ENCODE peak calls at places on chromosome 22, in six cellular contexts. One of them, this sample, is unnamed.

GRCh38 chr22:30392661-30393321 is 4.0 kb upstream of the SEC14L2 start:
- DNase-seq in germinal center: peak
- DNase-seq in midbrain: peak
- DNase-seq in HL-60: peak
- DNase-seq in ovary: no peak
- DNase-seq in uterus: no peak
- DNase-seq in this sample: no peak

GRCh38 chr22:45475876-45476514 is 26.7 kb upstream of the FBLN1 start:
- DNase-seq in germinal center: no peak
- DNase-seq in midbrain: no peak
- DNase-seq in HL-60: no peak
- DNase-seq in ovary: no peak
- DNase-seq in uterus: no peak
- DNase-seq in this sample: no peak

GRCh38 chr22:19955241-19956128 is 13.9 kb upstream of the TXNRD2 start:
- DNase-seq in germinal center: no peak
- DNase-seq in midbrain: no peak
- DNase-seq in HL-60: no peak
- DNase-seq in ovary: no peak
- DNase-seq in uterus: no peak
- DNase-seq in this sample: no peak

GRCh38 chr22:50550395-50550794 is 4.7 kb downstream of the KLHDC7B start:
- DNase-seq in germinal center: peak
- DNase-seq in midbrain: no peak
- DNase-seq in HL-60: no peak
- DNase-seq in ovary: no peak
- DNase-seq in uterus: no peak
- DNase-seq in this sample: no peak

GRCh38 chr22:17896552-17896951 is 122.3 kb upstream of the BID start:
- DNase-seq in germinal center: no peak
- DNase-seq in midbrain: peak
- DNase-seq in HL-60: no peak
- DNase-seq in ovary: no peak
- DNase-seq in uterus: no peak
- DNase-seq in this sample: no peak

GRCh38 chr22:42385691-42386090 is 46.5 kb downstream of the NFAM1 start:
- DNase-seq in germinal center: no peak
- DNase-seq in midbrain: peak
- DNase-seq in HL-60: no peak
- DNase-seq in ovary: no peak
- DNase-seq in uterus: no peak
- DNase-seq in this sample: no peak

GRCh38 chr22:24834845-24835570 is 29.0 kb downstream of the SGSM1 start:
- DNase-seq in germinal center: no peak
- DNase-seq in midbrain: no peak
- DNase-seq in HL-60: peak
- DNase-seq in ovary: no peak
- DNase-seq in uterus: no peak
- DNase-seq in this sample: peak

GRCh38 chr22:28032896-28033295 is 113.8 kb upstream of the PITPNB start:
- DNase-seq in germinal center: no peak
- DNase-seq in midbrain: no peak
- DNase-seq in HL-60: no peak
- DNase-seq in ovary: no peak
- DNase-seq in uterus: no peak
- DNase-seq in this sample: no peak

GRCh38 chr22:46606886-46607285 is 13.3 kb upstream of the GRAMD4 start:
- DNase-seq in germinal center: no peak
- DNase-seq in midbrain: no peak
- DNase-seq in HL-60: no peak
- DNase-seq in ovary: no peak
- DNase-seq in uterus: no peak
- DNase-seq in this sample: no peak

GRCh38 chr22:37326726-37327125 is 44.4 kb downstream of the CYTH4 start:
- DNase-seq in germinal center: no peak
- DNase-seq in midbrain: no peak
- DNase-seq in HL-60: no peak
- DNase-seq in ovary: no peak
- DNase-seq in uterus: no peak
- DNase-seq in this sample: no peak

GRCh38 chr22:19880786-19881569 is 26.3 kb upstream of the GNB1L start:
- DNase-seq in germinal center: no peak
- DNase-seq in midbrain: no peak
- DNase-seq in HL-60: no peak
- DNase-seq in ovary: peak
- DNase-seq in uterus: peak
- DNase-seq in this sample: no peak

GRCh38 chr22:36465232-36466021 is 16.0 kb downstream of the TXN2 start:
- DNase-seq in germinal center: no peak
- DNase-seq in midbrain: no peak
- DNase-seq in HL-60: no peak
- DNase-seq in ovary: peak
- DNase-seq in uterus: peak
- DNase-seq in this sample: no peak

GRCh38 chr22:30250713-30251267 is 4.2 kb upstream of the LIF start:
- DNase-seq in germinal center: no peak
- DNase-seq in midbrain: no peak
- DNase-seq in HL-60: no peak
- DNase-seq in ovary: no peak
- DNase-seq in uterus: no peak
- DNase-seq in this sample: no peak

GRCh38 chr22:24270556-24271405 is at the start of gene SPECC1L:
- DNase-seq in germinal center: peak
- DNase-seq in midbrain: peak
- DNase-seq in HL-60: peak
- DNase-seq in ovary: peak
- DNase-seq in uterus: peak
- DNase-seq in this sample: peak

GRCh38 chr22:23270212-23270733 is 90.0 kb downstream of the BCR start:
- DNase-seq in germinal center: peak
- DNase-seq in midbrain: peak
- DNase-seq in HL-60: no peak
- DNase-seq in ovary: no peak
- DNase-seq in uterus: no peak
- DNase-seq in this sample: no peak

GRCh38 chr22:47602732-47603131 is 840.3 kb downstream of the TBC1D22A start:
- DNase-seq in germinal center: no peak
- DNase-seq in midbrain: no peak
- DNase-seq in HL-60: no peak
- DNase-seq in ovary: peak
- DNase-seq in uterus: no peak
- DNase-seq in this sample: no peak

GRCh38 chr22:37904572-37905533 is 1.2 kb upstream of the MICALL1 start:
- DNase-seq in germinal center: no peak
- DNase-seq in midbrain: peak
- DNase-seq in HL-60: no peak
- DNase-seq in ovary: peak
- DNase-seq in uterus: peak
- DNase-seq in this sample: no peak